ENCODE peak calls at places on chromosome 21, in seven cellular contexts. One of them, this sample, is unnamed.

GRCh38 chr21:32102426-32102825 is 176.4 kb downstream of the MIS18A start:
- DNase-seq in tibial artery: no peak
- DNase-seq in hepatic stellate cell: no peak
- DNase-seq in sciatic nerve: no peak
- DNase-seq in body of pancreas: no peak
- DNase-seq in naive thymus-derived CD4-positive, alpha-beta T cell: no peak
- DNase-seq in left colon: no peak
- DNase-seq in this sample: no peak

GRCh38 chr21:28644762-28645161 is 347.9 kb downstream of the LTN1 start:
- DNase-seq in left colon: no peak
- DNase-seq in body of pancreas: no peak
- DNase-seq in naive thymus-derived CD4-positive, alpha-beta T cell: no peak
- DNase-seq in hepatic stellate cell: peak
- DNase-seq in sciatic nerve: no peak
- DNase-seq in tibial artery: no peak
- DNase-seq in this sample: no peak

GRCh38 chr21:20999567-21000169 is 1.5 kb downstream of the NCAM2 start:
- DNase-seq in left colon: peak
- DNase-seq in hepatic stellate cell: peak
- DNase-seq in sciatic nerve: peak
- DNase-seq in naive thymus-derived CD4-positive, alpha-beta T cell: no peak
- DNase-seq in body of pancreas: peak
- DNase-seq in tibial artery: no peak
- DNase-seq in this sample: no peak

GRCh38 chr21:45543710-45544448 is 1.6 kb upstream of the SLC19A1 start:
- DNase-seq in hepatic stellate cell: no peak
- DNase-seq in tibial artery: peak
- DNase-seq in sciatic nerve: peak
- DNase-seq in body of pancreas: no peak
- DNase-seq in left colon: peak
- DNase-seq in naive thymus-derived CD4-positive, alpha-beta T cell: no peak
- DNase-seq in this sample: no peak

GRCh38 chr21:37531402-37532042 is 164.9 kb downstream of the DYRK1A start:
- DNase-seq in sciatic nerve: no peak
- DNase-seq in tibial artery: peak
- DNase-seq in left colon: peak
- DNase-seq in body of pancreas: no peak
- DNase-seq in hepatic stellate cell: no peak
- DNase-seq in naive thymus-derived CD4-positive, alpha-beta T cell: no peak
- DNase-seq in this sample: no peak

GRCh38 chr21:45970674-45971486 is 10.7 kb upstream of the COL6A1 start:
- DNase-seq in hepatic stellate cell: peak
- DNase-seq in body of pancreas: peak
- DNase-seq in left colon: peak
- DNase-seq in tibial artery: peak
- DNase-seq in naive thymus-derived CD4-positive, alpha-beta T cell: no peak
- DNase-seq in sciatic nerve: peak
- DNase-seq in this sample: no peak

GRCh38 chr21:41611966-41612606 is 104.1 kb upstream of the TMPRSS2 start:
- DNase-seq in body of pancreas: peak
- DNase-seq in hepatic stellate cell: no peak
- DNase-seq in left colon: peak
- DNase-seq in naive thymus-derived CD4-positive, alpha-beta T cell: no peak
- DNase-seq in sciatic nerve: peak
- DNase-seq in tibial artery: no peak
- DNase-seq in this sample: no peak

GRCh38 chr21:28541371-28542112 is 451.1 kb downstream of the LTN1 start:
- DNase-seq in hepatic stellate cell: no peak
- DNase-seq in tibial artery: no peak
- DNase-seq in naive thymus-derived CD4-positive, alpha-beta T cell: no peak
- DNase-seq in body of pancreas: no peak
- DNase-seq in sciatic nerve: no peak
- DNase-seq in left colon: no peak
- DNase-seq in this sample: no peak

GRCh38 chr21:35138665-35139381 is 89.7 kb upstream of the RUNX1 start:
- DNase-seq in sciatic nerve: no peak
- DNase-seq in hepatic stellate cell: no peak
- DNase-seq in left colon: no peak
- DNase-seq in naive thymus-derived CD4-positive, alpha-beta T cell: peak
- DNase-seq in tibial artery: no peak
- DNase-seq in body of pancreas: no peak
- DNase-seq in this sample: peak

GRCh38 chr21:43572443-43572842 is 86.8 kb downstream of the HSF2BP start:
- DNase-seq in sciatic nerve: no peak
- DNase-seq in tibial artery: no peak
- DNase-seq in left colon: no peak
- DNase-seq in body of pancreas: no peak
- DNase-seq in hepatic stellate cell: no peak
- DNase-seq in naive thymus-derived CD4-positive, alpha-beta T cell: no peak
- DNase-seq in this sample: no peak

GRCh38 chr21:26784974-26785373 is 60.2 kb downstream of the ADAMTS1 start:
- DNase-seq in hepatic stellate cell: no peak
- DNase-seq in naive thymus-derived CD4-positive, alpha-beta T cell: no peak
- DNase-seq in left colon: no peak
- DNase-seq in body of pancreas: no peak
- DNase-seq in sciatic nerve: no peak
- DNase-seq in tibial artery: no peak
- DNase-seq in this sample: no peak

GRCh38 chr21:26982767-26983166 is 15.9 kb upstream of the ADAMTS5 start:
- DNase-seq in sciatic nerve: no peak
- DNase-seq in naive thymus-derived CD4-positive, alpha-beta T cell: no peak
- DNase-seq in tibial artery: no peak
- DNase-seq in hepatic stellate cell: no peak
- DNase-seq in body of pancreas: no peak
- DNase-seq in left colon: no peak
- DNase-seq in this sample: no peak

GRCh38 chr21:26127918-26128317 is 42.7 kb downstream of the APP start:
- DNase-seq in left colon: no peak
- DNase-seq in body of pancreas: no peak
- DNase-seq in sciatic nerve: no peak
- DNase-seq in naive thymus-derived CD4-positive, alpha-beta T cell: no peak
- DNase-seq in tibial artery: no peak
- DNase-seq in hepatic stellate cell: peak
- DNase-seq in this sample: no peak